ENCODE peak calls at places on chromosomes 4 and X, in seven cellular contexts. H, M, D, J, Z, N and I are unnamed samples.

GRCh38 chrX:129831486-129831885 is 12.2 kb downstream of the ZDHHC9 start:
- DNase-seq in Z (no peak), J (no peak), D (no peak), N (no peak), H (no peak), M (no peak), I (no peak)

GRCh38 chr4:35697203-35697736 is 547.0 kb downstream of the ARAP2 start:
- DNase-seq in M (no peak), Z (no peak), J (no peak), N (no peak), H (no peak), D (no peak), I (no peak)

GRCh38 chr4:39353478-39354177 is 12.5 kb downstream of the RFC1 start:
- DNase-seq in D (no peak), N (peak; percentile 82), Z (no peak), H (no peak), M (peak; percentile 39), J (no peak), I (no peak)

GRCh38 chr4:107863850-107864371 is 39.2 kb downstream of the SGMS2 start:
- DNase-seq in M (peak; percentile 51), H (no peak), N (peak; percentile 55), D (no peak), Z (peak; percentile 1), J (no peak), I (peak; percentile 86)

GRCh38 chrX:119757646-119757978 is 776 bp upstream of the SOWAHD start:
- DNase-seq in D (no peak), N (no peak), Z (no peak), J (no peak), H (no peak), M (no peak), I (no peak)

GRCh38 chr4:108168213-108168671 is 490 bp downstream of the LEF1 start:
- DNase-seq in N (peak; percentile 73), D (peak; percentile 26), J (no peak), Z (no peak), H (no peak), M (peak; percentile 8), I (no peak)

GRCh38 chrX:19513383-19513782 is 1.9 kb downstream of the MAP3K15 start:
- DNase-seq in J (no peak), N (no peak), Z (peak; percentile 10), M (peak; percentile 4), H (no peak), D (no peak), I (no peak)

GRCh38 chr4:48634688-48635308 is 144.7 kb downstream of the ZAR1 start:
- DNase-seq in D (no peak), J (no peak), H (no peak), Z (no peak), M (no peak), N (no peak), I (no peak)

GRCh38 chr4:3871181-3871852 is 105.1 kb downstream of the ADRA2C start:
- DNase-seq in J (peak; percentile 92), M (no peak), N (no peak), Z (peak; percentile 87), D (peak; percentile 54), H (peak; percentile 94), I (no peak)

GRCh38 chrX:104987063-104987462 is 233.4 kb downstream of the TEX13A start:
- DNase-seq in J (no peak), Z (no peak), H (no peak), D (no peak), N (no peak), M (no peak), I (no peak)

GRCh38 chrX:115013705-115014104 is 3.7 kb downstream of the IL13RA2 start:
- DNase-seq in H (no peak), Z (no peak), M (peak; percentile 57), J (no peak), D (no peak), N (peak; percentile 21), I (peak; percentile 58)

GRCh38 chrX:8455600-8455999 is 9.0 kb upstream of the VCX3B start:
- DNase-seq in J (no peak), N (no peak), M (no peak), H (no peak), D (no peak), Z (no peak), I (no peak)

GRCh38 chrX:8274166-8274565 is 103.1 kb upstream of the VCX2 start:
- DNase-seq in D (no peak), N (no peak), Z (no peak), J (no peak), H (no peak), M (no peak), I (no peak)

GRCh38 chrX:45404206-45404605 is 203.5 kb upstream of the DIPK2B start:
- DNase-seq in D (no peak), M (no peak), N (no peak), H (no peak), Z (no peak), J (no peak), I (no peak)

GRCh38 chrX:63506320-63506719 is 155.2 kb upstream of the SPIN4 start:
- DNase-seq in M (peak; percentile 56), N (peak; percentile 29), J (no peak), D (no peak), Z (peak; percentile 55), H (no peak), I (no peak)

GRCh38 chrX:1813809-1814208 is 198.9 kb downstream of the ASMT start:
- DNase-seq in Z (no peak), N (no peak), J (no peak), M (no peak), H (no peak), D (no peak), I (no peak)

DNA sequence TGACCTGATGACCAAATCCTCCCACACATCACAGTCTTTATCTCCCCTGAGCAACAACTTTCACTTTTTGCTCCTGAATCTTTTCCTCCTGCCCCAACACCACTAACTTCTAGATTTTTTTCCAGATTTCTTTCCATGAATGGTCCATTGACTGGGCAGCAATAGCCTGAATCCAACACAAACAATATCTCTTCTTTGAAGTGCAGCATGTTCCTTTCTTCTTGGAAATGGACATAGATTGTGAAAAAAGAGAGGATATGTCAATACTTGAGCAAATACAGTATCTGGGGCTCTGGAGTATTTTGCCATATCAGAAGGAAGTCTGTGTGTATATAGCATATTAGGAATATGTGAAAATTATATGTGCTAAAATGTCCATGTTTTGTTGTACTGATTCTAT is 55.2 kb downstream of the CDS1 start:
- DNase-seq in M (no peak), J (no peak), H (no peak), Z (no peak), D (no peak), N (no peak), I (no peak)
- H2BK5ac ChIP-seq in M (no peak overlapping the region), J (no peak overlapping the region), H (no peak overlapping the region), Z (no peak overlapping the region), D (no peak overlapping the region), N (no peak overlapping the region), I (no peak overlapping the region)

GRCh38 chrX:134603806-134604700 is 54.2 kb downstream of the PLAC1 start:
- DNase-seq in J (no peak), M (peak; percentile 90), D (no peak), H (no peak), Z (peak; percentile 78), N (peak; percentile 60), I (peak; percentile 64)

GRCh38 chrX:134608153-134608552 is 50.1 kb downstream of the PLAC1 start:
- DNase-seq in H (no peak), J (no peak), Z (no peak), M (no peak), N (no peak), D (no peak), I (no peak)

GRCh38 chrX:134602410-134602809 is 55.9 kb downstream of the PLAC1 start:
- DNase-seq in H (no peak), Z (no peak), D (no peak), J (no peak), N (no peak), M (no peak), I (no peak)

GRCh38 chrX:134604701-134605271 is 53.5 kb downstream of the PLAC1 start:
- DNase-seq in D (no peak), H (no peak), Z (peak; percentile 12), J (no peak), M (peak; percentile 42), N (peak; percentile 37), I (no peak)

GRCh38 chrX:134607523-134607922 is 50.7 kb downstream of the PLAC1 start:
- DNase-seq in Z (no peak), D (no peak), M (no peak), J (no peak), H (no peak), N (no peak), I (no peak)
- H3K9ac ChIP-seq in Z (no peak overlapping the region), D (no peak overlapping the region), M (no peak overlapping the region), J (no peak overlapping the region), H (no peak overlapping the region), N (no peak overlapping the region), I (no peak overlapping the region)

DNA sequence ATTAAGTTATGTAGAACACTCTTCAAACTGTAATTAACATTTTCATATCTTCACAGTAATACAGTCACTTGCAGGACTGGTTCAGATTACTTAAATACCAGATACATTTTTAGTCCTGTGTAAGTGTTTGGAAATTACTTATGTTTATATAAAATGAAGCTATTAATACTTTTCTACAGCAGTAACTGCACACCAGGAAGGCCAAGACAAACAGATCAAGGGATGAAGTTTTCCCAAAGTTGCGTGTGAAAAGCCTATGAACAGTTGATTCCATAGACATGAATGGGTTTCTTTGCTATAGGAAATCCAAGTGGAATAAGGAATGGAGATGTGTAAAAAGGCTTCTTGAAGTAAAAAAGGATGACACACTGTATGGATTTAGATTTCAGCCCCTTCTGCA is 28.9 kb upstream of the DRP2 start:
- DNase-seq in D (no peak), H (no peak), Z (no peak), N (no peak), J (no peak), M (peak; percentile 34), I (no peak)
- H2BK5ac ChIP-seq in D (no peak overlapping the region), H (no peak overlapping the region), Z (no peak overlapping the region), N (no peak overlapping the region), J (no peak overlapping the region), M (peak overlapping the region; percentile 53), I (no peak overlapping the region)

GRCh38 chr4:8284391-8284790 is 14.8 kb downstream of the HTRA3 start:
- DNase-seq in H (no peak), Z (no peak), D (no peak), M (no peak), N (no peak), J (no peak), I (no peak)

GRCh38 chr4:8283161-8283560 is 13.6 kb downstream of the HTRA3 start:
- DNase-seq in N (no peak), H (no peak), D (no peak), M (no peak), Z (no peak), J (no peak), I (no peak)

GRCh38 chr4:8282134-8282641 is 12.6 kb downstream of the HTRA3 start:
- DNase-seq in D (no peak), J (no peak), Z (no peak), H (no peak), N (no peak), M (no peak), I (no peak)

GRCh38 chr4:8282742-8283141 is 13.2 kb downstream of the HTRA3 start:
- DNase-seq in J (no peak), H (no peak), M (no peak), Z (no peak), N (no peak), D (no peak), I (no peak)

DNA sequence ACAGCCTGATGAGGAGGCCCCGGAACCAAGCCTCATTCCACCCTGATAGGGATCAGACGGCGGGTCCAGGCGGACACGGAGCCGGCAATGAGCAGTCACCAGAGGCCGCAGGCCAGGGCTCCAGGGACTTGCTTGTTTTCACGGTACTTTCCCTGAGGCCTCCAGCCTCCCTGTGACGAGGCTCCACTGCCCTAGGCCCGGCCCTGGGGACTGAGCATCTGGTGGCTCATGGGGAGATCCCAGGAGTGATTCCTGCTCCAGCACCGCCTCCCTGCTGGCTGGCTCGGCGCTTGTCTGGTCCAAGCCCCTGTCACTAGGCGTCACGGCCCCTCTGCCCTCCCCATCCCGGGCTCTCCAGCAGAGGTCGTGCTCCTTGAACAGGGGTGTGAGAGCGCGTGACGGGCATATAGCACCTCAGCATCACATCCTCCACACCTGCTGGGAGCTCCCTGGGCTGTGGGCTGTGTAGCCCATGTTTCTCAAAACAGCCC is 14.1 kb downstream of the HTRA3 start:
- DNase-seq in H (peak; percentile 52), M (no peak), N (no peak), Z (peak; percentile 51), D (no peak), J (no peak), I (peak; percentile 56)
- H3K9ac ChIP-seq in H (no peak overlapping the region), M (no peak overlapping the region), N (no peak overlapping the region), Z (no peak overlapping the region), D (no peak overlapping the region), J (no peak overlapping the region), I (no peak overlapping the region)